ENCODE peak calls at places on chromosome 7, in eight cellular contexts. O is gastrocnemius medialis, C is IMR-90, H is fibroblast of pulmonary artery, Z is A549, A is colonic mucosa, E is MM.1S, P is RWPE1. D is an unnamed sample.

GRCh38 chr7:141042222-141043193 is 27.8 kb upstream of the MRPS33 start:
- DNase-seq in H (no peak), E (no peak), P (no peak), Z (peak; percentile 78), A (no peak), O (no peak), C (peak; percentile 8), D (no peak)

GRCh38 chr7:73978681-73979563 is 49.1 kb upstream of the ELN start:
- DNase-seq in A (peak; percentile 95), C (no peak), O (peak; percentile 34), P (peak; percentile 38), H (peak; percentile 40), E (peak; percentile 74), Z (peak; percentile 90), D (no peak)

GRCh38 chr7:1531263-1531978 is 919 bp downstream of the MAFK start:
- DNase-seq in E (no peak), H (peak; percentile 44), C (peak; percentile 41), Z (peak; percentile 61), P (peak; percentile 33), O (peak; percentile 70), A (peak; percentile 58), D (no peak)

GRCh38 chr7:130009848-130010688 is 41.1 kb downstream of the ZC3HC1 start:
- DNase-seq in E (peak; percentile 23), O (no peak), C (peak; percentile 89), Z (peak; percentile 91), A (peak; percentile 19), H (peak; percentile 77), P (peak; percentile 82), D (no peak)

GRCh38 chr7:67056683-67057082 is 60.0 kb downstream of the TYW1 start:
- DNase-seq in Z (no peak), C (no peak), E (no peak), O (no peak), A (no peak), P (no peak), H (no peak), D (no peak)

GRCh38 chr7:88835147-88835728 is 39.7 kb upstream of the TEX47 start:
- DNase-seq in P (peak; percentile 7), C (no peak), O (no peak), Z (peak; percentile 37), H (peak; percentile 23), A (no peak), E (peak; percentile 65), D (no peak)

GRCh38 chr7:107090452-107090851 is 45.9 kb downstream of the PRKAR2B start:
- DNase-seq in P (no peak), C (no peak), O (no peak), A (no peak), Z (no peak), E (peak; percentile 92), H (no peak), D (no peak)

GRCh38 chr7:29285451-29285807 is 90.9 kb downstream of the CHN2 start:
- DNase-seq in A (no peak), H (peak; percentile 89), C (peak; percentile 37), O (no peak), P (peak; percentile 91), E (no peak), Z (peak; percentile 20), D (no peak)

GRCh38 chr7:24717694-24718320 is 39.5 kb downstream of the GSDME start:
- DNase-seq in O (no peak), C (no peak), E (no peak), A (no peak), Z (no peak), H (peak; percentile 56), P (no peak), D (no peak)

GRCh38 chr7:44638611-44639557 is 32.5 kb downstream of the OGDH start:
- DNase-seq in H (peak; percentile 79), A (peak; percentile 88), Z (peak; percentile 83), P (peak; percentile 92), C (peak; percentile 75), O (no peak), E (peak; percentile 91), D (no peak)

GRCh38 chr7:88354999-88355398 is 48.3 kb upstream of the STEAP4 start:
- DNase-seq in P (no peak), A (no peak), C (no peak), Z (no peak), O (no peak), E (no peak), H (no peak), D (no peak)

GRCh38 chr7:35593896-35594295 is 101.0 kb downstream of the HERPUD2 start:
- DNase-seq in Z (peak; percentile 25), H (peak; percentile 4), P (no peak), E (no peak), C (no peak), O (no peak), A (peak; percentile 22), D (no peak)

DNA sequence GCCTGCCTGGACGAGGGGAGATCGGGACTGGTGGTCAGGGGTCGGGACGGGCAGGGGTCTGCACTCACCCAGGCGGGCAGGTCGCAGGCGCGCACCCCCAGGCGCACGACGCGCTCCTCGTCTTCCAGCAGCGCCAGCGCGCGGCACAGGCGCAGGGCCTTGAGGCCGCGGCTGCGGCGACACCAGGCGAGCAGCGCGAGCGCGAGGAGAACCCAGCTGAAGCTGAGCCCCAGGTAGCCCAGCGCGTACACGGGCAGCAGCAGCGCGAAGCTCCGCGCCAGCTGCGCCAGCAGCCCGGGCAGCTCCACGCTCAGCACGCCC is 328 bp downstream of the ESYT2 start:
- DNase-seq in H (peak; percentile 84), C (peak; percentile 83), P (peak; percentile 55), Z (peak; percentile 86), A (peak; percentile 50), E (peak; percentile 92), O (peak; percentile 33), D (no peak)
- TF ChIP-seq CTCF in H (no peak), C (no peak), P (peak; percentile 9), Z (no peak), A (no peak), E (no peak), O (no peak), D (no peak)

GRCh38 chr7:207418-208127 is 15.2 kb downstream of the FAM20C start:
- DNase-seq in E (no peak), C (no peak), Z (no peak), P (no peak), A (no peak), O (no peak), H (no peak), D (no peak)
- TF ChIP-seq CTCF in E (no peak), C (peak; percentile 29), Z (no peak), P (no peak), A (no peak), O (no peak), H (peak; percentile 24), D (no peak)

GRCh38 chr7:16604054-16604453 is 41.5 kb downstream of the ANKMY2 start:
- DNase-seq in A (no peak), E (no peak), P (no peak), H (peak; percentile 33), C (no peak), O (no peak), Z (peak; percentile 20), D (no peak)
- TF ChIP-seq CTCF in A (no peak), E (no peak), P (no peak), H (peak; percentile 30), C (peak; percentile 24), O (no peak), Z (peak; percentile 23), D (peak; percentile 16)

DNA sequence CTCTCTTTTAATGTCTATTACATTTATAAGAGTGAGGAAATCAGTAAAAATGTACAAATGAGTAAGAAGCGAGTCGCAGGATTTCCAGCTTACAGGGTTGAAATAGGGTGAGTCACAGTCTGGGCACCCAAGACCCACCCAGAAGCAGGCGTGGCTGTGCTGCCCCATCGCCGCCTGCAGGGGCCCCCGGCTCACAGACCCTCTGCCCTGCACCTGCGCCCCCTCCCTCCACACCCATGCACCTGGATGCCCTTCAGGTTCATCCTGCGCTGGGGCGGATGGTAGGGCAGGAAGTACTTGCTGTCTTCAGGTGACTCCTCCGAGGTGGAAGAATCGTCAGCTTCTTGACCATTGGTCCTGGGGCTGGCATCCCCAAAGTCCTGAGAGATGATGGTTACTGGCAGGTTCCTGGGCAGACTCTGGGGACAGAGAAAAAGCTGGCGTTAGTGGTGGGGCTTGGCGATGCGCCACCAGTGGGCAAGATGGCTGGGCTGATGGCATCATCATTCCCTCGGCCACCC is 90.2 kb upstream of the GNA12 start:
- DNase-seq in P (peak; percentile 89), E (no peak), A (no peak), H (peak; percentile 80), O (no peak), C (peak; percentile 70), Z (peak; percentile 75), D (no peak)
- TF ChIP-seq CTCF in P (no peak), E (no peak), A (no peak), H (peak; percentile 8), O (no peak), C (no peak), Z (no peak), D (no peak)

D was measured in D721Med.